ENCODE peak calls at places on chromosomes 6 and 20, in five cellular contexts. Z is psoas muscle, K is cardiac muscle cell, W is uterus, V is A549. C is an unnamed sample. For H3K4me1, the result is how much of the 10 kb centered on the place peaks cover.

GRCh38 chr6:24749292-24749691 is 25.4 kb upstream of the GMNN start:
- DNase-seq in V (no peak), Z (no peak), W (no peak), K (no peak), C (no peak)

GRCh38 chr6:109441069-109441816 is 719 bp downstream of the SMPD2 start:
- DNase-seq in W (peak), K (peak), Z (peak), V (peak), C (peak)

GRCh38 chr6:26159417-26160273 is 72.4 kb downstream of the HFE start:
- DNase-seq in W (no peak), K (peak), V (no peak), Z (no peak), C (no peak)

GRCh38 chr20:34129518-34130162 is 17.6 kb upstream of the EIF2S2 start:
- DNase-seq in K (peak), W (peak), Z (peak), V (peak), C (peak)

GRCh38 chr6:159267165-159267564 is 98.0 kb downstream of the FNDC1 start:
- DNase-seq in V (no peak), K (peak), Z (no peak), W (no peak), C (no peak)

GRCh38 chr6:13362432-13362831 is 34.1 kb upstream of the TBC1D7 start:
- DNase-seq in V (no peak), Z (no peak), K (peak), W (no peak), C (no peak)

GRCh38 chr6:129312865-129313264 is 397.1 kb downstream of the ARHGAP18 start:
- DNase-seq in V (peak), Z (no peak), W (no peak), K (peak), C (no peak)

GRCh38 chr20:16575390-16576140 is 2.3 kb upstream of the KIF16B start:
- DNase-seq in Z (no peak), W (no peak), K (no peak), V (peak), C (no peak)

GRCh38 chr20:34075647-34076046 is 36.4 kb downstream of the EIF2S2 start:
- DNase-seq in V (no peak), Z (no peak), W (no peak), K (no peak), C (no peak)

GRCh38 chr6:20279608-20280287 is 67.5 kb upstream of the MBOAT1 start:
- DNase-seq in V (no peak), Z (no peak), W (no peak), K (no peak), C (no peak)

DNA sequence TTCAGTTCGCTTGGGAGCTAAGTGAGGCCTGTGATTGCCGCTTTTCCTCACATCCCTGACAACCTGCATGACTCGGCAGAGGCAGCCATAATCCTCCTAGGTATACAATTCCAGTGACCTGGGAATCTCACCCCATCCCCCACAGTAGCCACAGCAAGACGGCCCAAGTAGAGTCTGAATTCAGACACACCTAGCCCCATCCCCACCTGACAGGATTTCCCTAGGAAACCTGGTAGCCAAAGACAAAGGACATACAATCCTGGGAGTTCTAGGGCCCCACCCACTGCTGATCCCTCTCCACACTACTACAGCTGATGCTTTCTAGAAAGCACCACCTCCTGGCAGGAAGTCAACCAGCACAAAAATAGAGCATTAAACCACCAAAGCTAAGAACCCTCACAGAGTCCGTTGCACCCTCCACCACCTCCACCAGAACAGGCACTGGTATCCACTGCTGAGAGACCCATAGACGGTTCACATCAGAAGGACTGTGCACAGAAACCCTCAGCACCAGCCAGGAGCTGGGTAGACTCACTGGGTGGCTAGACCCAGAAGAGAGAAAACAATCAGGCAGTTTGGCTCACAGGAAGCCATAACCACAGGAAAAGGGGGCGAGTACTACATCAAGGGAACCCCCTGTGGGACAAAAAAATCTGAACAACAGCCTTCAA is 17.9 kb upstream of the RUNX2 start:
- DNase-seq in Z (no peak), K (no peak), W (no peak), V (no peak), C (no peak)
- H3K4me3 ChIP-seq in Z (no peak), K (no peak), W (no peak), V (no peak), C (no peak)

DNA sequence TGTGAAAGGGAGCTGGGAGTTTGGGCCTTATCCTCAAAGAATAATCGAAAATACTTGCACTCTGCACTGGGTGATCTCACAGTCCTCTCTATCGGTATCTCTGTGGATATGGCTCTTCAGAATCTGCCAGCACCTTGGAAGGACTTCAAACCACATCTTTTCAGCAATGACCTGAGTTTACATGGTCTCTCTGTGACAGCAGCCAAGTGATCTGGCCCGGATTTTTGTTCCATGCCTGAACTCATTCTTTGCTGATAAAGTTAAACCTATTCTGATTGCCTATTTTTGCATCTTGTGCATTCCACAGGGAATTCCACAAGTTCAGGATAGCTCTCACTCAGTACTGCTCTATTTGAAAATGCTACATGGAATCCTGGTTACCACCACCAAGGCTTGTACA is 98.9 kb downstream of the HDGFL1 start:
- DNase-seq in K (peak), V (no peak), Z (no peak), W (no peak), C (no peak)
- H3K4me1 ChIP-seq in K (under half), V (under half), Z (under half), W (under half), C (under half)

GRCh38 chr6:145733770-145734169 is 1.6 kb downstream of the EPM2A start:
- DNase-seq in W (no peak), K (peak), V (no peak), Z (no peak), C (no peak)
- H3K4me3 ChIP-seq in W (peak), K (peak), V (peak), Z (peak), C (no peak)

GRCh38 chr6:125196613-125197012 is 43.0 kb downstream of the TPD52L1 start:
- DNase-seq in K (no peak), Z (no peak), W (no peak), V (no peak), C (no peak)
- H3K4me1 ChIP-seq in K (under half), Z (half or more), W (under half), V (half or more), C (under half)

C was measured in ovary.